ENCODE peak calls at places on chromosomes 7 and 10, in four cellular contexts. One of them, this sample, is unnamed.
A peak's percentile ranks its signal among the peaks of the same experiment; 100 is the strongest.

GRCh38 chr7:151396328-151396970 is 13.4 kb downstream of the WDR86 start:
- DNase-seq in fibroblast of lung: no peak
- DNase-seq in OCI-LY7: no peak
- DNase-seq in lower lobe of right lung: peak; percentile 65
- DNase-seq in this sample: no peak

GRCh38 chr10:1631282-1631681 is 106.0 kb downstream of the ADARB2 start:
- DNase-seq in fibroblast of lung: no peak
- DNase-seq in OCI-LY7: no peak
- DNase-seq in lower lobe of right lung: no peak
- DNase-seq in this sample: no peak

GRCh38 chr10:70477661-70478162 is 855 bp upstream of the PALD1 start:
- DNase-seq in fibroblast of lung: peak; percentile 38
- DNase-seq in OCI-LY7: peak; percentile 85
- DNase-seq in lower lobe of right lung: no peak
- DNase-seq in this sample: no peak

GRCh38 chr7:41870505-41871138 is 167.7 kb upstream of the INHBA start:
- DNase-seq in fibroblast of lung: peak; percentile 25
- DNase-seq in OCI-LY7: no peak
- DNase-seq in lower lobe of right lung: no peak
- DNase-seq in this sample: no peak

GRCh38 chr10:132582795-132583194 is 45.2 kb downstream of the INPP5A start:
- DNase-seq in fibroblast of lung: no peak
- DNase-seq in OCI-LY7: no peak
- DNase-seq in lower lobe of right lung: no peak
- DNase-seq in this sample: no peak

GRCh38 chr7:95213809-95214492 is 110.4 kb downstream of the PON1 start:
- DNase-seq in fibroblast of lung: peak; percentile 97
- DNase-seq in OCI-LY7: no peak
- DNase-seq in lower lobe of right lung: no peak
- DNase-seq in this sample: peak; percentile 98

GRCh38 chr7:17640730-17641377 is 299.4 kb downstream of the SNX13 start:
- DNase-seq in fibroblast of lung: peak; percentile 25
- DNase-seq in OCI-LY7: peak; percentile 35
- DNase-seq in lower lobe of right lung: no peak
- DNase-seq in this sample: no peak

GRCh38 chr7:137871173-137871915 is 24.6 kb upstream of the DGKI start:
- DNase-seq in fibroblast of lung: no peak
- DNase-seq in OCI-LY7: no peak
- DNase-seq in lower lobe of right lung: no peak
- DNase-seq in this sample: no peak

GRCh38 chr10:132001238-132001977 is 19.7 kb upstream of the BNIP3 start:
- DNase-seq in fibroblast of lung: peak; percentile 43
- DNase-seq in OCI-LY7: no peak
- DNase-seq in lower lobe of right lung: peak; percentile 72
- DNase-seq in this sample: no peak

GRCh38 chr7:84216477-84216876 is 21.9 kb upstream of the SEMA3A start:
- DNase-seq in fibroblast of lung: peak; percentile 57
- DNase-seq in OCI-LY7: no peak
- DNase-seq in lower lobe of right lung: no peak
- DNase-seq in this sample: no peak

GRCh38 chr7:32093415-32094408 is 23.5 kb upstream of the PDE1C start:
- DNase-seq in fibroblast of lung: peak; percentile 97
- DNase-seq in OCI-LY7: no peak
- DNase-seq in lower lobe of right lung: peak; percentile 53
- DNase-seq in this sample: peak; percentile 94

GRCh38 chr7:70390251-70390650 is 741.7 kb upstream of the GALNT17 start:
- DNase-seq in fibroblast of lung: peak; percentile 79
- DNase-seq in OCI-LY7: no peak
- DNase-seq in lower lobe of right lung: no peak
- DNase-seq in this sample: no peak

GRCh38 chr7:140003913-140004382 is 58.8 kb downstream of the PARP12 start:
- DNase-seq in fibroblast of lung: peak; percentile 51
- DNase-seq in OCI-LY7: peak; percentile 78
- DNase-seq in lower lobe of right lung: no peak
- DNase-seq in this sample: peak; percentile 62

GRCh38 chr7:107638594-107638993 is 22.0 kb upstream of the SLC26A4 start:
- DNase-seq in fibroblast of lung: no peak
- DNase-seq in OCI-LY7: peak; percentile 76
- DNase-seq in lower lobe of right lung: no peak
- DNase-seq in this sample: no peak

GRCh38 chr10:116304923-116305322 is 19.3 kb upstream of the CCDC172 start:
- DNase-seq in fibroblast of lung: no peak
- DNase-seq in OCI-LY7: no peak
- DNase-seq in lower lobe of right lung: no peak
- DNase-seq in this sample: no peak

GRCh38 chr7:111126987-111127386 is 36.1 kb downstream of the LRRN3 start:
- DNase-seq in fibroblast of lung: peak; percentile 59
- DNase-seq in OCI-LY7: no peak
- DNase-seq in lower lobe of right lung: no peak
- DNase-seq in this sample: no peak

GRCh38 chr7:157409149-157409752 is 72.4 kb downstream of the DNAJB6 start:
- DNase-seq in fibroblast of lung: peak; percentile 67
- DNase-seq in OCI-LY7: no peak
- DNase-seq in lower lobe of right lung: no peak
- DNase-seq in this sample: no peak

GRCh38 chr10:124291009-124291671 is 127.6 kb downstream of the OAT start:
- DNase-seq in fibroblast of lung: peak; percentile 25
- DNase-seq in OCI-LY7: no peak
- DNase-seq in lower lobe of right lung: peak; percentile 82
- DNase-seq in this sample: no peak

GRCh38 chr7:149853157-149853556 is 15.0 kb downstream of the ZNF862 start:
- DNase-seq in fibroblast of lung: peak; percentile 86
- DNase-seq in OCI-LY7: no peak
- DNase-seq in lower lobe of right lung: no peak
- DNase-seq in this sample: no peak

GRCh38 chr10:89738551-89739209 is 37.3 kb downstream of the KIF20B start:
- DNase-seq in fibroblast of lung: no peak
- DNase-seq in OCI-LY7: peak; percentile 12
- DNase-seq in lower lobe of right lung: no peak
- DNase-seq in this sample: no peak

GRCh38 chr10:122878799-122879338 is 512 bp downstream of the FAM24B start:
- DNase-seq in fibroblast of lung: no peak
- DNase-seq in OCI-LY7: peak; percentile 11
- DNase-seq in lower lobe of right lung: no peak
- DNase-seq in this sample: no peak

GRCh38 chr7:97117372-97118188 is at the start of gene SDHAF3:
- DNase-seq in fibroblast of lung: peak; percentile 98
- DNase-seq in OCI-LY7: peak; percentile 99
- DNase-seq in lower lobe of right lung: peak; percentile 99
- DNase-seq in this sample: peak; percentile 93
- TF ChIP-seq CTCF in fibroblast of lung: no peak
- TF ChIP-seq CTCF in OCI-LY7: peak; percentile 25
- TF ChIP-seq CTCF in lower lobe of right lung: peak; percentile 31
- TF ChIP-seq CTCF in this sample: no peak

GRCh38 chr10:113381906-113382562 is 170.8 kb upstream of the HABP2 start:
- DNase-seq in fibroblast of lung: peak; percentile 67
- DNase-seq in OCI-LY7: peak; percentile 31
- DNase-seq in lower lobe of right lung: no peak
- DNase-seq in this sample: no peak
- H3K4me3 ChIP-seq in fibroblast of lung: peak overlapping the region; percentile 54
- H3K4me3 ChIP-seq in OCI-LY7: peak overlapping the region; percentile 19
- H3K4me3 ChIP-seq in lower lobe of right lung: peak overlapping the region; percentile 44
- H3K4me3 ChIP-seq in this sample: no peak overlapping the region

DNA sequence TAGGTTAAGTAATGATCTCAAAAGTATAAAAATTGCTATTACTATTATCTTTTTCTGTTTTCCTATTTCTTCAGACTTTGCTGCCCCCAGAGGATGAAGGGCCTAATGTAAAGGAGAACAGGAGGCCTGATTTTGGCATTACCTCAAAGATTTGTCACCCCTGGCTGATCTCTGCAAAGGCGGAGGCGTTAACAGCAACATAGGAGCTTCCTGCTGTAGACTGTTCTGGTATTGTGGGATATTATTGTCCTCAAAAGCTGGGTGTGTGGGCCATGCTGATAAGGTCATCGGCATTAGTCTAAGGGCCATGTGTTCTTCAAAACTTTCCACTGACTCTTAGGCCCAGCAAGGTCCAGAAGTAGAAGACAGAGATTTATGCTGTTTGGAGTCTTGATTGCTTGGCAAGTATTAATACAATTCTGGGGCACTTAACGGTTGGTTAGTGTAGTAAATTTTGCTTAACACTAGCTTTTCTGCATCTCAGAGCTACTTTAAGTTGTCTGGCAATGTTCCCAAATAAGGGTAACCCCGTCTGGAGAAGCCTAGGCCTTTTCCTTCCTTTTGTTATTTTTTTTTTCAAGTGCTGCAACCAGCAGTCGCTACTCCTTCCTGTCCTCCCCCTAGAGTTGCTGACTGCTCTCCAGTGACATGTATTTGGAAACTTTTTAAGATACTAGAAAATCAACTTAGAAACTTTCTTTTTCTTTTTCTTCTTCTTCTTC is 14.0 kb upstream of the ENTPD1 start:
- DNase-seq in fibroblast of lung: peak; percentile 77
- DNase-seq in OCI-LY7: peak; percentile 54
- DNase-seq in lower lobe of right lung: no peak
- DNase-seq in this sample: no peak
- TF ChIP-seq CTCF in fibroblast of lung: no peak
- TF ChIP-seq CTCF in OCI-LY7: peak; percentile 65
- TF ChIP-seq CTCF in lower lobe of right lung: peak; percentile 23
- TF ChIP-seq CTCF in this sample: no peak

GRCh38 chr7:118183254-118183585 is 744 bp upstream of the LSM8 start:
- DNase-seq in fibroblast of lung: peak; percentile 3
- DNase-seq in OCI-LY7: peak; percentile 40
- DNase-seq in lower lobe of right lung: no peak
- DNase-seq in this sample: no peak

GRCh38 chr7:118185163-118185860 is 1.3 kb downstream of the LSM8 start:
- DNase-seq in fibroblast of lung: peak; percentile 49
- DNase-seq in OCI-LY7: peak; percentile 19
- DNase-seq in lower lobe of right lung: no peak
- DNase-seq in this sample: no peak

GRCh38 chr7:118184392-118184899 is 482 bp downstream of the LSM8 start:
- DNase-seq in fibroblast of lung: peak; percentile 3
- DNase-seq in OCI-LY7: peak; percentile 21
- DNase-seq in lower lobe of right lung: no peak
- DNase-seq in this sample: no peak

GRCh38 chr7:118183586-118184391 is at the start of gene LSM8:
- DNase-seq in fibroblast of lung: peak; percentile 96
- DNase-seq in OCI-LY7: peak; percentile 98
- DNase-seq in lower lobe of right lung: peak; percentile 97
- DNase-seq in this sample: peak; percentile 98

DNA sequence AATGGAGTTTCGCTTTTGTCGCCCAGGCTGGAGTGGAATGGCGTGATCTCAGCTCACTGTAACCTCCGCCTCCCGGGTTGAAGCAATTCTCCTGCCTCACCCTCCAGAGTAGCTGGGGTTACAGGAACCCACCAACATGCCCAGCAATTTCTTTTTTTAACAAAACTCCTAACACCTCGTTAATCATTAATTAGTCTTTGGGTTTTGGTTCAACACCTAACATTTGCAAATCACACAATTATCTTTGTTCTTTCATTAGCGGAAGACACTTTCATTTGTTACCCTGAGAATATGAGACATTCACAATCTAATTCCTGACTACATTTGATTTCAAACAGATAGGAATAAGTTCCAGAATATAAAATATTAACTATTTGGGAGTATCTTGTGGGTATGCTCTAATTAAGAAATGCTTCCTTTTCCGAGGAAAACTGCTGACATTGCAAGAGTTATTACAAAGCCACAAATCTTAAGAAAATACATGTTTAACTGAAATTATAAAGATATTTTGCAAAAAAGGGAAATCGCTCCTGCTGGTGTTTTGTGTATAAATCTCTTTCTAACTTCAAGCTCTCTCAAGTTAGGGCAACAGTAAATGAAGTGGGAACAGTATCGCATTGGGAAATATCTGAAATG is 1.2 kb upstream of the LSM8 start:
- DNase-seq in fibroblast of lung: no peak
- DNase-seq in OCI-LY7: no peak
- DNase-seq in lower lobe of right lung: no peak
- DNase-seq in this sample: no peak
- H3K4me3 ChIP-seq in fibroblast of lung: peak overlapping the region; percentile 88
- H3K4me3 ChIP-seq in OCI-LY7: peak overlapping the region; percentile 98
- H3K4me3 ChIP-seq in lower lobe of right lung: peak overlapping the region; percentile 75
- H3K4me3 ChIP-seq in this sample: peak overlapping the region; percentile 59

GRCh38 chr10:102705531-102705930 is 8.7 kb downstream of the ARL3 start:
- DNase-seq in fibroblast of lung: no peak
- DNase-seq in OCI-LY7: no peak
- DNase-seq in lower lobe of right lung: no peak
- DNase-seq in this sample: no peak

GRCh38 chr10:102701796-102702195 is 12.4 kb downstream of the ARL3 start:
- DNase-seq in fibroblast of lung: no peak
- DNase-seq in OCI-LY7: no peak
- DNase-seq in lower lobe of right lung: no peak
- DNase-seq in this sample: no peak

GRCh38 chr10:102702742-102703141 is 11.5 kb downstream of the ARL3 start:
- DNase-seq in fibroblast of lung: peak; percentile 70
- DNase-seq in OCI-LY7: no peak
- DNase-seq in lower lobe of right lung: no peak
- DNase-seq in this sample: no peak

GRCh38 chr10:102704915-102705314 is 9.3 kb downstream of the ARL3 start:
- DNase-seq in fibroblast of lung: peak; percentile 89
- DNase-seq in OCI-LY7: no peak
- DNase-seq in lower lobe of right lung: no peak
- DNase-seq in this sample: peak; percentile 47

GRCh38 chr10:102701272-102701671 is 12.9 kb downstream of the ARL3 start:
- DNase-seq in fibroblast of lung: no peak
- DNase-seq in OCI-LY7: no peak
- DNase-seq in lower lobe of right lung: no peak
- DNase-seq in this sample: no peak
- TF ChIP-seq CTCF in fibroblast of lung: no peak
- TF ChIP-seq CTCF in OCI-LY7: no peak
- TF ChIP-seq CTCF in lower lobe of right lung: no peak
- TF ChIP-seq CTCF in this sample: no peak

GRCh38 chr7:30047124-30047523 is 18.9 kb downstream of the PLEKHA8 start:
- DNase-seq in fibroblast of lung: no peak
- DNase-seq in OCI-LY7: no peak
- DNase-seq in lower lobe of right lung: no peak
- DNase-seq in this sample: no peak
- H3K4me3 ChIP-seq in fibroblast of lung: no peak overlapping the region
- H3K4me3 ChIP-seq in OCI-LY7: no peak overlapping the region
- H3K4me3 ChIP-seq in lower lobe of right lung: no peak overlapping the region
- H3K4me3 ChIP-seq in this sample: no peak overlapping the region

GRCh38 chr7:73887762-73888161 is 26.8 kb downstream of the TMEM270 start:
- DNase-seq in fibroblast of lung: no peak
- DNase-seq in OCI-LY7: no peak
- DNase-seq in lower lobe of right lung: no peak
- DNase-seq in this sample: no peak

GRCh38 chr7:73893342-73894101 is 32.6 kb downstream of the TMEM270 start:
- DNase-seq in fibroblast of lung: peak; percentile 61
- DNase-seq in OCI-LY7: no peak
- DNase-seq in lower lobe of right lung: peak; percentile 59
- DNase-seq in this sample: no peak

GRCh38 chr7:73892003-73892975 is 31.3 kb downstream of the TMEM270 start:
- DNase-seq in fibroblast of lung: peak; percentile 75
- DNase-seq in OCI-LY7: no peak
- DNase-seq in lower lobe of right lung: no peak
- DNase-seq in this sample: no peak

GRCh38 chr7:73890541-73891147 is 29.7 kb downstream of the TMEM270 start:
- DNase-seq in fibroblast of lung: peak; percentile 49
- DNase-seq in OCI-LY7: no peak
- DNase-seq in lower lobe of right lung: no peak
- DNase-seq in this sample: peak; percentile 46

GRCh38 chr7:73891178-73891885 is 30.4 kb downstream of the TMEM270 start:
- DNase-seq in fibroblast of lung: peak; percentile 22
- DNase-seq in OCI-LY7: no peak
- DNase-seq in lower lobe of right lung: no peak
- DNase-seq in this sample: no peak
- TF ChIP-seq CTCF in fibroblast of lung: peak; percentile 9
- TF ChIP-seq CTCF in OCI-LY7: no peak
- TF ChIP-seq CTCF in lower lobe of right lung: no peak
- TF ChIP-seq CTCF in this sample: peak; percentile 10

This sample was measured in astrocyte of the cerebellum.